ENCODE peak calls at places on chromosomes 7 and 10, in seven cellular contexts. One of them, this sample, is unnamed.

GRCh38 chr10:124033887-124034218 is 59.5 kb downstream of the CHST15 start:
- DNase-seq in bronchial epithelial cell: no peak
- DNase-seq in activated CD8-positive, alpha-beta T cell treated with anti-CD3 and anti-CD28 coated beads for 36 hours: no peak
- DNase-seq in T-helper 9 cell: no peak
- DNase-seq in anterior cingulate cortex: no peak
- DNase-seq in mucosa of gallbladder: no peak
- DNase-seq in stimulated activated CD4-positive, alpha-beta T cell treated with anti-CD3 and anti-CD28 coated beads, TNF-alpha, amount 100 ng/mL, for 4 hours: no peak
- DNase-seq in this sample: no peak

GRCh38 chr10:71968553-71969474 is 4.6 kb downstream of the CHST3 start:
- DNase-seq in anterior cingulate cortex: no peak
- DNase-seq in T-helper 9 cell: no peak
- DNase-seq in mucosa of gallbladder: no peak
- DNase-seq in stimulated activated CD4-positive, alpha-beta T cell treated with anti-CD3 and anti-CD28 coated beads, TNF-alpha, amount 100 ng/mL, for 4 hours: no peak
- DNase-seq in activated CD8-positive, alpha-beta T cell treated with anti-CD3 and anti-CD28 coated beads for 36 hours: no peak
- DNase-seq in bronchial epithelial cell: no peak
- DNase-seq in this sample: no peak

GRCh38 chr7:123505221-123505620 is 29.2 kb downstream of the IQUB start:
- DNase-seq in stimulated activated CD4-positive, alpha-beta T cell treated with anti-CD3 and anti-CD28 coated beads, TNF-alpha, amount 100 ng/mL, for 4 hours: no peak
- DNase-seq in activated CD8-positive, alpha-beta T cell treated with anti-CD3 and anti-CD28 coated beads for 36 hours: no peak
- DNase-seq in bronchial epithelial cell: no peak
- DNase-seq in T-helper 9 cell: no peak
- DNase-seq in anterior cingulate cortex: no peak
- DNase-seq in mucosa of gallbladder: no peak
- DNase-seq in this sample: no peak

GRCh38 chr10:70494536-70494935 is 16.0 kb downstream of the PALD1 start:
- DNase-seq in activated CD8-positive, alpha-beta T cell treated with anti-CD3 and anti-CD28 coated beads for 36 hours: peak; percentile 87
- DNase-seq in T-helper 9 cell: no peak
- DNase-seq in stimulated activated CD4-positive, alpha-beta T cell treated with anti-CD3 and anti-CD28 coated beads, TNF-alpha, amount 100 ng/mL, for 4 hours: no peak
- DNase-seq in bronchial epithelial cell: no peak
- DNase-seq in mucosa of gallbladder: no peak
- DNase-seq in anterior cingulate cortex: no peak
- DNase-seq in this sample: no peak

GRCh38 chr7:66162622-66163021 is 42.5 kb upstream of the TPST1 start:
- DNase-seq in mucosa of gallbladder: no peak
- DNase-seq in T-helper 9 cell: no peak
- DNase-seq in stimulated activated CD4-positive, alpha-beta T cell treated with anti-CD3 and anti-CD28 coated beads, TNF-alpha, amount 100 ng/mL, for 4 hours: no peak
- DNase-seq in bronchial epithelial cell: no peak
- DNase-seq in activated CD8-positive, alpha-beta T cell treated with anti-CD3 and anti-CD28 coated beads for 36 hours: no peak
- DNase-seq in anterior cingulate cortex: no peak
- DNase-seq in this sample: no peak

GRCh38 chr10:28684157-28684985 is 7.0 kb downstream of the BAMBI start:
- DNase-seq in T-helper 9 cell: no peak
- DNase-seq in stimulated activated CD4-positive, alpha-beta T cell treated with anti-CD3 and anti-CD28 coated beads, TNF-alpha, amount 100 ng/mL, for 4 hours: no peak
- DNase-seq in activated CD8-positive, alpha-beta T cell treated with anti-CD3 and anti-CD28 coated beads for 36 hours: no peak
- DNase-seq in bronchial epithelial cell: no peak
- DNase-seq in anterior cingulate cortex: no peak
- DNase-seq in mucosa of gallbladder: no peak
- DNase-seq in this sample: no peak

GRCh38 chr7:36788814-36789470 is 64.6 kb upstream of the AOAH start:
- DNase-seq in bronchial epithelial cell: no peak
- DNase-seq in mucosa of gallbladder: no peak
- DNase-seq in T-helper 9 cell: no peak
- DNase-seq in activated CD8-positive, alpha-beta T cell treated with anti-CD3 and anti-CD28 coated beads for 36 hours: no peak
- DNase-seq in stimulated activated CD4-positive, alpha-beta T cell treated with anti-CD3 and anti-CD28 coated beads, TNF-alpha, amount 100 ng/mL, for 4 hours: no peak
- DNase-seq in anterior cingulate cortex: no peak
- DNase-seq in this sample: no peak

GRCh38 chr7:100827330-100828226 is at the start of gene EPHB4:
- DNase-seq in bronchial epithelial cell: peak; percentile 68
- DNase-seq in stimulated activated CD4-positive, alpha-beta T cell treated with anti-CD3 and anti-CD28 coated beads, TNF-alpha, amount 100 ng/mL, for 4 hours: no peak
- DNase-seq in anterior cingulate cortex: peak; percentile 2
- DNase-seq in mucosa of gallbladder: peak; percentile 87
- DNase-seq in activated CD8-positive, alpha-beta T cell treated with anti-CD3 and anti-CD28 coated beads for 36 hours: peak; percentile 17
- DNase-seq in T-helper 9 cell: no peak
- DNase-seq in this sample: peak; percentile 80

GRCh38 chr10:114974625-114975421 is 36.8 kb downstream of the TRUB1 start:
- DNase-seq in bronchial epithelial cell: no peak
- DNase-seq in stimulated activated CD4-positive, alpha-beta T cell treated with anti-CD3 and anti-CD28 coated beads, TNF-alpha, amount 100 ng/mL, for 4 hours: no peak
- DNase-seq in T-helper 9 cell: no peak
- DNase-seq in mucosa of gallbladder: no peak
- DNase-seq in anterior cingulate cortex: no peak
- DNase-seq in activated CD8-positive, alpha-beta T cell treated with anti-CD3 and anti-CD28 coated beads for 36 hours: no peak
- DNase-seq in this sample: no peak

GRCh38 chr10:98224509-98224908 is 43.5 kb downstream of the LOXL4 start:
- DNase-seq in stimulated activated CD4-positive, alpha-beta T cell treated with anti-CD3 and anti-CD28 coated beads, TNF-alpha, amount 100 ng/mL, for 4 hours: no peak
- DNase-seq in anterior cingulate cortex: no peak
- DNase-seq in activated CD8-positive, alpha-beta T cell treated with anti-CD3 and anti-CD28 coated beads for 36 hours: no peak
- DNase-seq in mucosa of gallbladder: no peak
- DNase-seq in bronchial epithelial cell: peak; percentile 27
- DNase-seq in T-helper 9 cell: no peak
- DNase-seq in this sample: no peak

GRCh38 chr7:148809856-148810255 is 74.2 kb downstream of the EZH2 start:
- DNase-seq in activated CD8-positive, alpha-beta T cell treated with anti-CD3 and anti-CD28 coated beads for 36 hours: no peak
- DNase-seq in bronchial epithelial cell: no peak
- DNase-seq in anterior cingulate cortex: no peak
- DNase-seq in mucosa of gallbladder: no peak
- DNase-seq in stimulated activated CD4-positive, alpha-beta T cell treated with anti-CD3 and anti-CD28 coated beads, TNF-alpha, amount 100 ng/mL, for 4 hours: no peak
- DNase-seq in T-helper 9 cell: no peak
- DNase-seq in this sample: no peak

GRCh38 chr7:45295222-45295621 is 137.6 kb downstream of the RAMP3 start:
- DNase-seq in stimulated activated CD4-positive, alpha-beta T cell treated with anti-CD3 and anti-CD28 coated beads, TNF-alpha, amount 100 ng/mL, for 4 hours: no peak
- DNase-seq in anterior cingulate cortex: no peak
- DNase-seq in activated CD8-positive, alpha-beta T cell treated with anti-CD3 and anti-CD28 coated beads for 36 hours: no peak
- DNase-seq in bronchial epithelial cell: no peak
- DNase-seq in mucosa of gallbladder: no peak
- DNase-seq in T-helper 9 cell: no peak
- DNase-seq in this sample: no peak

GRCh38 chr10:1549591-1550290 is 187.6 kb downstream of the ADARB2 start:
- DNase-seq in bronchial epithelial cell: no peak
- DNase-seq in anterior cingulate cortex: no peak
- DNase-seq in stimulated activated CD4-positive, alpha-beta T cell treated with anti-CD3 and anti-CD28 coated beads, TNF-alpha, amount 100 ng/mL, for 4 hours: no peak
- DNase-seq in T-helper 9 cell: no peak
- DNase-seq in activated CD8-positive, alpha-beta T cell treated with anti-CD3 and anti-CD28 coated beads for 36 hours: no peak
- DNase-seq in mucosa of gallbladder: no peak
- DNase-seq in this sample: no peak

GRCh38 chr7:92916751-92917369 is 80.5 kb upstream of the CDK6 start:
- DNase-seq in bronchial epithelial cell: peak; percentile 83
- DNase-seq in stimulated activated CD4-positive, alpha-beta T cell treated with anti-CD3 and anti-CD28 coated beads, TNF-alpha, amount 100 ng/mL, for 4 hours: no peak
- DNase-seq in activated CD8-positive, alpha-beta T cell treated with anti-CD3 and anti-CD28 coated beads for 36 hours: no peak
- DNase-seq in mucosa of gallbladder: no peak
- DNase-seq in T-helper 9 cell: no peak
- DNase-seq in anterior cingulate cortex: no peak
- DNase-seq in this sample: peak; percentile 55

GRCh38 chr7:143299346-143299745 is 11.2 kb downstream of the CASP2 start:
- DNase-seq in anterior cingulate cortex: no peak
- DNase-seq in activated CD8-positive, alpha-beta T cell treated with anti-CD3 and anti-CD28 coated beads for 36 hours: no peak
- DNase-seq in T-helper 9 cell: no peak
- DNase-seq in stimulated activated CD4-positive, alpha-beta T cell treated with anti-CD3 and anti-CD28 coated beads, TNF-alpha, amount 100 ng/mL, for 4 hours: no peak
- DNase-seq in mucosa of gallbladder: no peak
- DNase-seq in bronchial epithelial cell: peak; percentile 71
- DNase-seq in this sample: no peak

GRCh38 chr10:77732213-77733003 is 94.8 kb upstream of the KCNMA1 start:
- DNase-seq in bronchial epithelial cell: no peak
- DNase-seq in mucosa of gallbladder: no peak
- DNase-seq in T-helper 9 cell: no peak
- DNase-seq in anterior cingulate cortex: no peak
- DNase-seq in stimulated activated CD4-positive, alpha-beta T cell treated with anti-CD3 and anti-CD28 coated beads, TNF-alpha, amount 100 ng/mL, for 4 hours: no peak
- DNase-seq in activated CD8-positive, alpha-beta T cell treated with anti-CD3 and anti-CD28 coated beads for 36 hours: no peak
- DNase-seq in this sample: no peak

GRCh38 chr10:125795637-125796190 is 20.1 kb upstream of the MMP21 start:
- DNase-seq in activated CD8-positive, alpha-beta T cell treated with anti-CD3 and anti-CD28 coated beads for 36 hours: no peak
- DNase-seq in anterior cingulate cortex: no peak
- DNase-seq in bronchial epithelial cell: no peak
- DNase-seq in mucosa of gallbladder: no peak
- DNase-seq in stimulated activated CD4-positive, alpha-beta T cell treated with anti-CD3 and anti-CD28 coated beads, TNF-alpha, amount 100 ng/mL, for 4 hours: no peak
- DNase-seq in T-helper 9 cell: no peak
- DNase-seq in this sample: no peak

GRCh38 chr10:125016123-125016522 is 74.2 kb downstream of the ZRANB1 start:
- DNase-seq in anterior cingulate cortex: peak; percentile 57
- DNase-seq in bronchial epithelial cell: no peak
- DNase-seq in T-helper 9 cell: no peak
- DNase-seq in mucosa of gallbladder: no peak
- DNase-seq in stimulated activated CD4-positive, alpha-beta T cell treated with anti-CD3 and anti-CD28 coated beads, TNF-alpha, amount 100 ng/mL, for 4 hours: no peak
- DNase-seq in activated CD8-positive, alpha-beta T cell treated with anti-CD3 and anti-CD28 coated beads for 36 hours: no peak
- DNase-seq in this sample: no peak

GRCh38 chr10:4346257-4346656 is 479.8 kb upstream of the AKR1E2 start:
- DNase-seq in anterior cingulate cortex: no peak
- DNase-seq in activated CD8-positive, alpha-beta T cell treated with anti-CD3 and anti-CD28 coated beads for 36 hours: no peak
- DNase-seq in bronchial epithelial cell: no peak
- DNase-seq in T-helper 9 cell: no peak
- DNase-seq in stimulated activated CD4-positive, alpha-beta T cell treated with anti-CD3 and anti-CD28 coated beads, TNF-alpha, amount 100 ng/mL, for 4 hours: no peak
- DNase-seq in mucosa of gallbladder: no peak
- DNase-seq in this sample: no peak

GRCh38 chr10:125186431-125187170 is 26.2 kb upstream of the CTBP2 start:
- DNase-seq in stimulated activated CD4-positive, alpha-beta T cell treated with anti-CD3 and anti-CD28 coated beads, TNF-alpha, amount 100 ng/mL, for 4 hours: no peak
- DNase-seq in T-helper 9 cell: no peak
- DNase-seq in activated CD8-positive, alpha-beta T cell treated with anti-CD3 and anti-CD28 coated beads for 36 hours: no peak
- DNase-seq in anterior cingulate cortex: no peak
- DNase-seq in bronchial epithelial cell: no peak
- DNase-seq in mucosa of gallbladder: no peak
- DNase-seq in this sample: no peak

GRCh38 chr7:152435384-152436278 is at the start of gene KMT2C:
- DNase-seq in anterior cingulate cortex: no peak
- DNase-seq in T-helper 9 cell: peak; percentile 49
- DNase-seq in stimulated activated CD4-positive, alpha-beta T cell treated with anti-CD3 and anti-CD28 coated beads, TNF-alpha, amount 100 ng/mL, for 4 hours: peak; percentile 10
- DNase-seq in activated CD8-positive, alpha-beta T cell treated with anti-CD3 and anti-CD28 coated beads for 36 hours: peak; percentile 45
- DNase-seq in bronchial epithelial cell: no peak
- DNase-seq in mucosa of gallbladder: peak; percentile 45
- DNase-seq in this sample: peak; percentile 54

GRCh38 chr7:155448632-155449007 is 9.3 kb upstream of the EN2 start:
- DNase-seq in stimulated activated CD4-positive, alpha-beta T cell treated with anti-CD3 and anti-CD28 coated beads, TNF-alpha, amount 100 ng/mL, for 4 hours: no peak
- DNase-seq in T-helper 9 cell: no peak
- DNase-seq in activated CD8-positive, alpha-beta T cell treated with anti-CD3 and anti-CD28 coated beads for 36 hours: no peak
- DNase-seq in mucosa of gallbladder: no peak
- DNase-seq in anterior cingulate cortex: no peak
- DNase-seq in bronchial epithelial cell: no peak
- DNase-seq in this sample: no peak

GRCh38 chr7:128841961-128842673 is 11.9 kb downstream of the FLNC start:
- DNase-seq in bronchial epithelial cell: peak; percentile 15
- DNase-seq in stimulated activated CD4-positive, alpha-beta T cell treated with anti-CD3 and anti-CD28 coated beads, TNF-alpha, amount 100 ng/mL, for 4 hours: peak; percentile 31
- DNase-seq in mucosa of gallbladder: no peak
- DNase-seq in T-helper 9 cell: peak; percentile 50
- DNase-seq in anterior cingulate cortex: no peak
- DNase-seq in activated CD8-positive, alpha-beta T cell treated with anti-CD3 and anti-CD28 coated beads for 36 hours: peak; percentile 75
- DNase-seq in this sample: peak; percentile 47

GRCh38 chr10:123146013-123146891 is 1.7 kb upstream of the HMX2 start:
- DNase-seq in activated CD8-positive, alpha-beta T cell treated with anti-CD3 and anti-CD28 coated beads for 36 hours: peak; percentile 26
- DNase-seq in bronchial epithelial cell: no peak
- DNase-seq in T-helper 9 cell: no peak
- DNase-seq in stimulated activated CD4-positive, alpha-beta T cell treated with anti-CD3 and anti-CD28 coated beads, TNF-alpha, amount 100 ng/mL, for 4 hours: no peak
- DNase-seq in anterior cingulate cortex: no peak
- DNase-seq in mucosa of gallbladder: no peak
- DNase-seq in this sample: no peak

GRCh38 chr10:60461688-60462087 is 72.0 kb upstream of the ANK3 start:
- DNase-seq in stimulated activated CD4-positive, alpha-beta T cell treated with anti-CD3 and anti-CD28 coated beads, TNF-alpha, amount 100 ng/mL, for 4 hours: no peak
- DNase-seq in bronchial epithelial cell: no peak
- DNase-seq in activated CD8-positive, alpha-beta T cell treated with anti-CD3 and anti-CD28 coated beads for 36 hours: no peak
- DNase-seq in T-helper 9 cell: no peak
- DNase-seq in anterior cingulate cortex: no peak
- DNase-seq in mucosa of gallbladder: no peak
- DNase-seq in this sample: no peak

GRCh38 chr7:74191231-74191630 is 17.1 kb downstream of the EIF4H start:
- DNase-seq in stimulated activated CD4-positive, alpha-beta T cell treated with anti-CD3 and anti-CD28 coated beads, TNF-alpha, amount 100 ng/mL, for 4 hours: no peak
- DNase-seq in bronchial epithelial cell: no peak
- DNase-seq in anterior cingulate cortex: no peak
- DNase-seq in mucosa of gallbladder: no peak
- DNase-seq in activated CD8-positive, alpha-beta T cell treated with anti-CD3 and anti-CD28 coated beads for 36 hours: no peak
- DNase-seq in T-helper 9 cell: no peak
- DNase-seq in this sample: no peak

GRCh38 chr7:92567460-92567859 is 22.7 kb downstream of the FAM133B start:
- DNase-seq in anterior cingulate cortex: no peak
- DNase-seq in stimulated activated CD4-positive, alpha-beta T cell treated with anti-CD3 and anti-CD28 coated beads, TNF-alpha, amount 100 ng/mL, for 4 hours: no peak
- DNase-seq in mucosa of gallbladder: no peak
- DNase-seq in bronchial epithelial cell: no peak
- DNase-seq in activated CD8-positive, alpha-beta T cell treated with anti-CD3 and anti-CD28 coated beads for 36 hours: no peak
- DNase-seq in T-helper 9 cell: no peak
- DNase-seq in this sample: peak; percentile 26

GRCh38 chr10:103654925-103655324 is 161.4 kb downstream of the NEURL1 start:
- DNase-seq in stimulated activated CD4-positive, alpha-beta T cell treated with anti-CD3 and anti-CD28 coated beads, TNF-alpha, amount 100 ng/mL, for 4 hours: no peak
- DNase-seq in anterior cingulate cortex: no peak
- DNase-seq in mucosa of gallbladder: no peak
- DNase-seq in activated CD8-positive, alpha-beta T cell treated with anti-CD3 and anti-CD28 coated beads for 36 hours: no peak
- DNase-seq in T-helper 9 cell: no peak
- DNase-seq in bronchial epithelial cell: no peak
- DNase-seq in this sample: no peak

GRCh38 chr7:31938650-31939049 is 131.6 kb downstream of the PDE1C start:
- DNase-seq in bronchial epithelial cell: peak; percentile 31
- DNase-seq in anterior cingulate cortex: no peak
- DNase-seq in mucosa of gallbladder: no peak
- DNase-seq in activated CD8-positive, alpha-beta T cell treated with anti-CD3 and anti-CD28 coated beads for 36 hours: no peak
- DNase-seq in stimulated activated CD4-positive, alpha-beta T cell treated with anti-CD3 and anti-CD28 coated beads, TNF-alpha, amount 100 ng/mL, for 4 hours: no peak
- DNase-seq in T-helper 9 cell: no peak
- DNase-seq in this sample: peak; percentile 22

GRCh38 chr10:73774637-73775036 is 7.2 kb upstream of the CHCHD1 start:
- DNase-seq in stimulated activated CD4-positive, alpha-beta T cell treated with anti-CD3 and anti-CD28 coated beads, TNF-alpha, amount 100 ng/mL, for 4 hours: no peak
- DNase-seq in bronchial epithelial cell: peak; percentile 40
- DNase-seq in anterior cingulate cortex: no peak
- DNase-seq in activated CD8-positive, alpha-beta T cell treated with anti-CD3 and anti-CD28 coated beads for 36 hours: no peak
- DNase-seq in mucosa of gallbladder: no peak
- DNase-seq in T-helper 9 cell: no peak
- DNase-seq in this sample: peak; percentile 42

GRCh38 chr10:44458671-44459403 is 73.9 kb upstream of the CXCL12 start:
- DNase-seq in activated CD8-positive, alpha-beta T cell treated with anti-CD3 and anti-CD28 coated beads for 36 hours: no peak
- DNase-seq in bronchial epithelial cell: no peak
- DNase-seq in stimulated activated CD4-positive, alpha-beta T cell treated with anti-CD3 and anti-CD28 coated beads, TNF-alpha, amount 100 ng/mL, for 4 hours: no peak
- DNase-seq in mucosa of gallbladder: no peak
- DNase-seq in anterior cingulate cortex: no peak
- DNase-seq in T-helper 9 cell: no peak
- DNase-seq in this sample: no peak

GRCh38 chr10:19843487-19843886 is 27.3 kb downstream of the PLXDC2 start:
- DNase-seq in mucosa of gallbladder: no peak
- DNase-seq in anterior cingulate cortex: no peak
- DNase-seq in T-helper 9 cell: no peak
- DNase-seq in activated CD8-positive, alpha-beta T cell treated with anti-CD3 and anti-CD28 coated beads for 36 hours: no peak
- DNase-seq in bronchial epithelial cell: no peak
- DNase-seq in stimulated activated CD4-positive, alpha-beta T cell treated with anti-CD3 and anti-CD28 coated beads, TNF-alpha, amount 100 ng/mL, for 4 hours: no peak
- DNase-seq in this sample: no peak

GRCh38 chr7:103687981-103688380 is 242.0 kb upstream of the SLC26A5 start:
- DNase-seq in bronchial epithelial cell: no peak
- DNase-seq in stimulated activated CD4-positive, alpha-beta T cell treated with anti-CD3 and anti-CD28 coated beads, TNF-alpha, amount 100 ng/mL, for 4 hours: no peak
- DNase-seq in activated CD8-positive, alpha-beta T cell treated with anti-CD3 and anti-CD28 coated beads for 36 hours: no peak
- DNase-seq in anterior cingulate cortex: no peak
- DNase-seq in T-helper 9 cell: no peak
- DNase-seq in mucosa of gallbladder: no peak
- DNase-seq in this sample: no peak

GRCh38 chr7:146115665-146116451 is 743 bp upstream of the CNTNAP2 start:
- DNase-seq in anterior cingulate cortex: no peak
- DNase-seq in mucosa of gallbladder: peak; percentile 51
- DNase-seq in stimulated activated CD4-positive, alpha-beta T cell treated with anti-CD3 and anti-CD28 coated beads, TNF-alpha, amount 100 ng/mL, for 4 hours: no peak
- DNase-seq in T-helper 9 cell: no peak
- DNase-seq in activated CD8-positive, alpha-beta T cell treated with anti-CD3 and anti-CD28 coated beads for 36 hours: peak; percentile 51
- DNase-seq in bronchial epithelial cell: peak; percentile 2
- DNase-seq in this sample: no peak

GRCh38 chr10:3950676-3951275 is 165.8 kb upstream of the KLF6 start:
- DNase-seq in activated CD8-positive, alpha-beta T cell treated with anti-CD3 and anti-CD28 coated beads for 36 hours: peak; percentile 72
- DNase-seq in stimulated activated CD4-positive, alpha-beta T cell treated with anti-CD3 and anti-CD28 coated beads, TNF-alpha, amount 100 ng/mL, for 4 hours: no peak
- DNase-seq in mucosa of gallbladder: no peak
- DNase-seq in anterior cingulate cortex: no peak
- DNase-seq in bronchial epithelial cell: no peak
- DNase-seq in T-helper 9 cell: no peak
- DNase-seq in this sample: no peak

GRCh38 chr10:62031522-62031921 is 130.0 kb downstream of the ARID5B start:
- DNase-seq in T-helper 9 cell: no peak
- DNase-seq in anterior cingulate cortex: no peak
- DNase-seq in stimulated activated CD4-positive, alpha-beta T cell treated with anti-CD3 and anti-CD28 coated beads, TNF-alpha, amount 100 ng/mL, for 4 hours: no peak
- DNase-seq in bronchial epithelial cell: no peak
- DNase-seq in activated CD8-positive, alpha-beta T cell treated with anti-CD3 and anti-CD28 coated beads for 36 hours: no peak
- DNase-seq in mucosa of gallbladder: no peak
- DNase-seq in this sample: no peak